ENCODE peak calls at places on chromosomes 2 and 18, in seven cellular contexts. W is stimulated activated CD4-positive, alpha-beta T cell treated with anti-CD3 and anti-CD28 coated beads, Interleukin-2, amount 100 ng/mL, for 24 hours; C is NCI-H1092; O is RCC 7860; S is posterior cingulate gyrus; Q is NCI-H1436; N is Caki2. G is an unnamed sample.

GRCh38 chr2:19140463-19141208 is 217.8 kb downstream of the OSR1 start:
- DNase-seq in W (no peak), C (no peak), O (peak; percentile 86), S (no peak), Q (no peak), N (peak; percentile 90), G (no peak)

GRCh38 chr18:10320201-10320600 is 134.2 kb upstream of the APCDD1 start:
- DNase-seq in W (no peak), C (no peak), O (no peak), S (no peak), Q (no peak), N (no peak), G (no peak)

GRCh38 chr2:7725850-7726242 is 808.6 kb downstream of the RNF144A start:
- DNase-seq in W (no peak), C (no peak), O (no peak), S (no peak), Q (no peak), N (no peak), G (no peak)

GRCh38 chr2:18413794-18414396 is 146.6 kb downstream of the RDH14 start:
- DNase-seq in W (no peak), C (no peak), O (peak; percentile 31), S (no peak), Q (no peak), N (peak; percentile 78), G (peak; percentile 86)

GRCh38 chr2:175621847-175622246 is 380.2 kb downstream of the LNPK start:
- DNase-seq in W (no peak), C (no peak), O (no peak), S (no peak), Q (no peak), N (no peak), G (no peak)

GRCh38 chr2:166393008-166393407 is 17.3 kb upstream of the SCN9A start:
- DNase-seq in W (no peak), C (no peak), O (no peak), S (no peak), Q (no peak), N (no peak), G (no peak)

GRCh38 chr2:127592761-127593227 is 53.2 kb upstream of the GPR17 start:
- DNase-seq in W (peak; percentile 11), C (no peak), O (no peak), S (no peak), Q (no peak), N (no peak), G (no peak)

GRCh38 chr2:98894331-98895000 is 41.6 kb downstream of the CRACDL start:
- DNase-seq in W (no peak), C (no peak), O (no peak), S (no peak), Q (no peak), N (no peak), G (no peak)

GRCh38 chr18:74493689-74494088 is 2.5 kb upstream of the CNDP2 start:
- DNase-seq in W (peak; percentile 42), C (peak; percentile 77), O (no peak), S (no peak), Q (peak; percentile 49), N (no peak), G (peak; percentile 73)